ENCODE peak calls at places on chromosomes 13 and 19, in seven cellular contexts. V, C, P, U, X, M and E are unnamed samples.
A peak's percentile ranks its signal among the peaks of the same experiment; 100 is the strongest.

GRCh38 chr13:49086711-49087110 is 111.0 kb downstream of the FNDC3A start:
- DNase-seq in X (no peak), P (no peak), V (no peak), M (no peak), U (no peak), C (no peak), E (peak; percentile 6)

GRCh38 chr19:6842871-6843607 is 44.3 kb upstream of the ADGRE1 start:
- DNase-seq in C (no peak), V (no peak), M (no peak), X (no peak), U (no peak), P (no peak), E (no peak)

GRCh38 chr13:21232196-21232595 is 55.7 kb downstream of the MRPL57 start:
- DNase-seq in C (no peak), X (no peak), M (no peak), P (no peak), V (no peak), U (no peak), E (no peak)

GRCh38 chr19:15379996-15380647 is 535 bp upstream of the AKAP8 start:
- DNase-seq in V (peak; percentile 89), M (no peak), C (peak; percentile 48), P (peak; percentile 70), X (no peak), U (peak; percentile 68), E (peak; percentile 23)

GRCh38 chr19:48271531-48272151 is 1.8 kb downstream of the ZNF114 start:
- DNase-seq in V (peak; percentile 82), U (no peak), P (peak; percentile 39), C (peak; percentile 67), M (no peak), X (peak; percentile 81), E (no peak)

GRCh38 chr13:80235131-80235530 is 105.8 kb downstream of the SPRY2 start:
- DNase-seq in P (no peak), M (no peak), V (no peak), U (no peak), X (no peak), C (no peak), E (no peak)

GRCh38 chr13:51643882-51644281 is 59.6 kb downstream of the WDFY2 start:
- DNase-seq in X (no peak), V (no peak), C (peak; percentile 63), M (no peak), U (no peak), P (no peak), E (peak; percentile 68)

GRCh38 chr13:102309110-102309509 is 92.7 kb downstream of the FGF14 start:
- DNase-seq in X (no peak), P (no peak), V (no peak), M (no peak), U (no peak), C (no peak), E (no peak)

GRCh38 chr19:58181902-58182576 is 822 bp upstream of the ZNF274 start:
- DNase-seq in U (peak; percentile 67), V (peak; percentile 62), P (no peak), C (peak; percentile 71), X (no peak), M (no peak), E (no peak)

GRCh38 chr13:97307882-97308624 is 85.9 kb downstream of the MBNL2 start:
- DNase-seq in X (peak; percentile 45), C (peak; percentile 81), V (no peak), P (no peak), M (no peak), U (no peak), E (peak; percentile 69)

GRCh38 chr19:43731346-43731745 is 15.5 kb downstream of the IRGC start:
- DNase-seq in M (no peak), C (no peak), V (no peak), U (no peak), X (no peak), P (no peak), E (no peak)

GRCh38 chr19:45999653-46000121 is 4.4 kb downstream of the CCDC61 start:
- DNase-seq in P (no peak), C (no peak), U (peak; percentile 57), M (no peak), V (peak; percentile 86), X (peak; percentile 86), E (no peak)

GRCh38 chr13:75372517-75372916 is 109.5 kb downstream of the TBC1D4 start:
- DNase-seq in M (no peak), V (no peak), X (peak; percentile 42), C (peak; percentile 44), P (peak; percentile 11), U (peak; percentile 24), E (no peak)

GRCh38 chr13:112447761-112448603 is 71.8 kb downstream of the SPACA7 start:
- DNase-seq in P (no peak), V (no peak), C (no peak), M (no peak), X (peak; percentile 18), U (no peak), E (no peak)

GRCh38 chr13:90867336-90867683 is 480.2 kb upstream of the MIR17HG start:
- DNase-seq in X (peak; percentile 37), P (peak; percentile 56), V (peak; percentile 80), M (peak; percentile 24), C (peak; percentile 75), U (peak; percentile 66), E (peak; percentile 33)

GRCh38 chr19:23541991-23542390 is 145.0 kb downstream of the ZNF675 start:
- DNase-seq in P (no peak), M (no peak), V (no peak), U (no peak), C (no peak), X (no peak), E (no peak)

GRCh38 chr19:13483215-13483614 is 23.1 kb downstream of the CACNA1A start:
- DNase-seq in X (no peak), M (no peak), V (no peak), P (no peak), U (peak; percentile 45), C (no peak), E (peak; percentile 23)

GRCh38 chr19:14433454-14434156 is 499 bp downstream of the PKN1 start:
- DNase-seq in U (no peak), C (no peak), V (peak; percentile 61), P (no peak), X (peak; percentile 59), M (no peak), E (no peak)

GRCh38 chr19:53879145-53880037 is 2.6 kb upstream of the PRKCG start:
- DNase-seq in C (peak; percentile 86), V (peak; percentile 100), P (peak; percentile 86), X (peak; percentile 98), U (peak; percentile 91), M (no peak), E (no peak)

GRCh38 chr19:47776568-47776967 is 1.9 kb upstream of the SELENOW start:
- DNase-seq in V (no peak), U (no peak), P (no peak), M (no peak), C (peak; percentile 77), X (no peak), E (no peak)

DNA sequence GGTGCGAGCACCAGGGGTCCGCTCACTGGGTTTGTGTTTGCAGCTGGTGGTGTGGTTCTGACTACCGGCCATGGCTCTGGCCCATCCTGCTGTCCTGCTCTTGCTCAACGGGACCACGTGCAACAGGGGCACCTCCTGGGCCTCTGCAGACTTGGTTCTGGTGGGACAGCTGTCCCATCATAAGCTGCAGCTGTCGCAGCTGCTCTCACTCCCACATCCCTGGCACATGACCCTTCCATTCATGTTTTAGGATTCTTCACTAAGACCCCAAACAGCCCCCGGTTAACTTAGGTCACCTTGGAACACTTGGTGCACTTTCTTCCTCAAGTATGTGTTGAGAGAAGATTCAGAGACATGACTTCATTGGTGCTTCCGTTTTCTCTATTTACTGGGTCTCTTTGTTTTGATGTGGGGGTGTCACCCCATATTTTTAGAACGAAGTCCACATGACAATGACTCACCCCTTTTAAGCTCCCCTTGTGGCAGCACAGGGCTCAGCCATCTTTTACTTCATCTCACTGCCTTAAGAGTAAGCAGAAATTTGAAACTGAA is 68.4 kb upstream of the ARHGEF7 start:
- DNase-seq in C (no peak), V (no peak), M (peak; percentile 36), P (no peak), U (peak; percentile 46), X (no peak), E (no peak)
- TF ChIP-seq YY1 in C (no peak), V (no peak), M (peak; percentile 91), P (no peak), U (no peak), X (no peak), E (no peak)

GRCh38 chr13:110838867-110839538 is 75.9 kb downstream of the ANKRD10 start:
- DNase-seq in C (no peak), V (no peak), P (no peak), U (no peak), M (no peak), X (no peak), E (no peak)

GRCh38 chr13:110841406-110841805 is 73.5 kb downstream of the ANKRD10 start:
- DNase-seq in P (no peak), V (no peak), C (no peak), X (no peak), U (no peak), M (no peak), E (no peak)

GRCh38 chr13:110845520-110845919 is 69.3 kb downstream of the ANKRD10 start:
- DNase-seq in M (no peak), X (no peak), V (no peak), U (no peak), C (no peak), P (no peak), E (no peak)

GRCh38 chr13:110836600-110836903 is 78.3 kb downstream of the ANKRD10 start:
- DNase-seq in P (no peak), V (no peak), C (no peak), U (no peak), M (no peak), X (no peak), E (no peak)

GRCh38 chr13:110841846-110842245 is 73.0 kb downstream of the ANKRD10 start:
- DNase-seq in P (no peak), U (no peak), C (no peak), V (no peak), M (no peak), X (no peak), E (no peak)
- TF ChIP-seq YY1 in P (no peak), U (no peak), C (no peak), V (no peak), M (no peak), X (no peak), E (no peak)

GRCh38 chr13:26480246-26480855 is 77.1 kb upstream of the WASF3 start:
- DNase-seq in V (no peak), X (no peak), C (no peak), P (no peak), M (no peak), U (no peak), E (no peak)
- TF ChIP-seq YY1 in V (no peak), X (no peak), C (no peak), P (no peak), M (no peak), U (no peak), E (no peak)

GRCh38 chr13:37752156-37752555 is 117.4 kb downstream of the TRPC4 start:
- DNase-seq in U (no peak), C (no peak), X (no peak), M (no peak), P (no peak), V (no peak), E (no peak)
- TF ChIP-seq YY1 in U (no peak), C (no peak), X (no peak), M (no peak), P (no peak), V (no peak), E (no peak)